ENCODE peak calls at places on chromosome 1, in ten cellular contexts. U, T, J, R, W, M, P, V, Y and Q are unnamed samples.

GRCh38 chr1:202170726-202171125 is 10.3 kb upstream of the PTPN7 start:
- DNase-seq in U (no peak), T (no peak), J (no peak), R (no peak), W (no peak), M (no peak), P (no peak), V (no peak), Y (no peak), Q (no peak)

GRCh38 chr1:232377494-232377770 is 252.5 kb downstream of the SIPA1L2 start:
- DNase-seq in U (no peak), T (peak; percentile 81), J (no peak), R (no peak), W (peak; percentile 5), M (peak; percentile 75), P (peak; percentile 7), V (no peak), Y (peak; percentile 78), Q (peak; percentile 16)

GRCh38 chr1:40247655-40248054 is at the start of gene TMCO2:
- DNase-seq in U (no peak), T (no peak), J (no peak), R (no peak), W (no peak), M (no peak), P (no peak), V (no peak), Y (no peak), Q (no peak)

GRCh38 chr1:217018648-217019047 is 295.4 kb upstream of the ESRRG start:
- DNase-seq in U (no peak), T (no peak), J (no peak), R (no peak), W (no peak), M (no peak), P (no peak), V (no peak), Y (no peak), Q (no peak)

GRCh38 chr1:43432171-43432860 is 21.4 kb downstream of the HYI start:
- DNase-seq in U (no peak), T (no peak), J (no peak), R (peak; percentile 42), W (no peak), M (no peak), P (no peak), V (no peak), Y (no peak), Q (no peak)

GRCh38 chr1:182235952-182236650 is 155.5 kb downstream of the GLUL start:
- DNase-seq in U (peak; percentile 41), T (peak; percentile 24), J (no peak), R (no peak), W (peak; percentile 37), M (peak; percentile 45), P (no peak), V (no peak), Y (peak; percentile 3), Q (no peak)

GRCh38 chr1:224235819-224236493 is 52.9 kb downstream of the DEGS1 start:
- DNase-seq in U (no peak), T (no peak), J (no peak), R (no peak), W (no peak), M (no peak), P (no peak), V (no peak), Y (no peak), Q (no peak)

GRCh38 chr1:189220750-189221149 is 1256.9 kb downstream of the BRINP3 start:
- DNase-seq in U (no peak), T (no peak), J (no peak), R (no peak), W (no peak), M (no peak), P (no peak), V (no peak), Y (no peak), Q (no peak)

GRCh38 chr1:204359131-204359473 is 627 bp downstream of the PLEKHA6 start:
- DNase-seq in U (no peak), T (no peak), J (no peak), R (no peak), W (no peak), M (no peak), P (no peak), V (no peak), Y (no peak), Q (no peak)

GRCh38 chr1:204358605-204359004 is 1.1 kb downstream of the PLEKHA6 start:
- DNase-seq in U (no peak), T (no peak), J (no peak), R (no peak), W (no peak), M (no peak), P (no peak), V (no peak), Y (no peak), Q (no peak)

GRCh38 chr1:204360314-204360713 is 585 bp upstream of the PLEKHA6 start:
- DNase-seq in U (no peak), T (no peak), J (no peak), R (no peak), W (no peak), M (no peak), P (no peak), V (no peak), Y (no peak), Q (no peak)

GRCh38 chr1:204358145-204358544 is 1.6 kb downstream of the PLEKHA6 start:
- DNase-seq in U (no peak), T (no peak), J (no peak), R (no peak), W (no peak), M (no peak), P (no peak), V (no peak), Y (no peak), Q (no peak)

DNA sequence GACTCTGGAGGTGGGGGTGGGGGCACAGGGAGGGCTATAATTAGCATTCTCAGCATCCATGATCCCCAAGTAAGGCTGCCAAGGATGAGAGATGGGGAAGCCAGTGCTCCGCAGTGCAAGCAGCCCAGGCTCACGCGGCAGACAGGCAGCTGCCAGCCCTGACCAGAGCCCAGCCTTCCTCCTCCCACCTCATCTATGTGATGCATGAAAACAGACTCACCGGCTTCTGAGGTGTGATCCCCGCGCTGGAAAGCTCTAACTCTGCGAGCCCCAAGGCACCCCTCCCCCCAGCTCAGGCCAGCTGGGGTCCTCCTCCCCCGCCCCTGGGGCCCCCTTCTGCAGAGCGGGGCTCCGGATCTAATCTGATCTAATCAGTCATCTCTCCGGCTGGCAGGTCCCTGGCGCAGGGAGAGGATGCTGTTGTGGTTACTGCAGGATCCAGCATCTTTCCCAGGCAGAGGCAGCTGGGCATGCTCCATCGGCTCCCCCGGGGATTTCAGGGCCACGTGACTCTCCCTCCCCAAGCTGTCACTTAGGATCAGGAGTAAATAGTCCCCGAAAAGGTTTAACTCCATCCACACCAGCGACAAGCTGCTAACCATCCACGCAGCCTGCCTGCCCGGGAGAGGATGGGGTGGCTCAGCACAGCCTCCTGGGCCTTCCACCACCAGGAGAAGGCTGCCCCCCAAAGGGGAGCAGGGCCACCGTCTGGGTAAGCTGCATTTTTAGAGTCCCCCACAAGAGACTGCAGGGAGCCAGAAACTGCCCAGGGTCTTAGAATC is at the start of gene PLEKHA6:
- DNase-seq in U (no peak), T (no peak), J (peak; percentile 57), R (no peak), W (peak; percentile 52), M (peak; percentile 33), P (no peak), V (no peak), Y (peak; percentile 66), Q (no peak)
- TF ChIP-seq CTCF in U (no peak), T (peak; percentile 31), J (peak; percentile 33), R (peak; percentile 36), W (peak; percentile 49), M (peak; percentile 63), P (peak; percentile 71), V (no peak), Y (peak; percentile 84), Q (peak; percentile 55)

GRCh38 chr1:150152182-150152536 is 2.4 kb downstream of the PLEKHO1 start:
- DNase-seq in U (no peak), T (no peak), J (no peak), R (no peak), W (no peak), M (no peak), P (no peak), V (no peak), Y (no peak), Q (no peak)

GRCh38 chr1:150148834-150149489 is 754 bp upstream of the PLEKHO1 start:
- DNase-seq in U (no peak), T (peak; percentile 29), J (no peak), R (no peak), W (no peak), M (no peak), P (no peak), V (no peak), Y (no peak), Q (no peak)

GRCh38 chr1:150150511-150151021 is 850 bp downstream of the PLEKHO1 start:
- DNase-seq in U (no peak), T (no peak), J (peak; percentile 62), R (no peak), W (no peak), M (no peak), P (no peak), V (peak; percentile 65), Y (no peak), Q (no peak)

GRCh38 chr1:150151291-150152181 is 1.8 kb downstream of the PLEKHO1 start:
- DNase-seq in U (no peak), T (no peak), J (no peak), R (no peak), W (peak; percentile 43), M (no peak), P (no peak), V (peak; percentile 87), Y (no peak), Q (no peak)

DNA sequence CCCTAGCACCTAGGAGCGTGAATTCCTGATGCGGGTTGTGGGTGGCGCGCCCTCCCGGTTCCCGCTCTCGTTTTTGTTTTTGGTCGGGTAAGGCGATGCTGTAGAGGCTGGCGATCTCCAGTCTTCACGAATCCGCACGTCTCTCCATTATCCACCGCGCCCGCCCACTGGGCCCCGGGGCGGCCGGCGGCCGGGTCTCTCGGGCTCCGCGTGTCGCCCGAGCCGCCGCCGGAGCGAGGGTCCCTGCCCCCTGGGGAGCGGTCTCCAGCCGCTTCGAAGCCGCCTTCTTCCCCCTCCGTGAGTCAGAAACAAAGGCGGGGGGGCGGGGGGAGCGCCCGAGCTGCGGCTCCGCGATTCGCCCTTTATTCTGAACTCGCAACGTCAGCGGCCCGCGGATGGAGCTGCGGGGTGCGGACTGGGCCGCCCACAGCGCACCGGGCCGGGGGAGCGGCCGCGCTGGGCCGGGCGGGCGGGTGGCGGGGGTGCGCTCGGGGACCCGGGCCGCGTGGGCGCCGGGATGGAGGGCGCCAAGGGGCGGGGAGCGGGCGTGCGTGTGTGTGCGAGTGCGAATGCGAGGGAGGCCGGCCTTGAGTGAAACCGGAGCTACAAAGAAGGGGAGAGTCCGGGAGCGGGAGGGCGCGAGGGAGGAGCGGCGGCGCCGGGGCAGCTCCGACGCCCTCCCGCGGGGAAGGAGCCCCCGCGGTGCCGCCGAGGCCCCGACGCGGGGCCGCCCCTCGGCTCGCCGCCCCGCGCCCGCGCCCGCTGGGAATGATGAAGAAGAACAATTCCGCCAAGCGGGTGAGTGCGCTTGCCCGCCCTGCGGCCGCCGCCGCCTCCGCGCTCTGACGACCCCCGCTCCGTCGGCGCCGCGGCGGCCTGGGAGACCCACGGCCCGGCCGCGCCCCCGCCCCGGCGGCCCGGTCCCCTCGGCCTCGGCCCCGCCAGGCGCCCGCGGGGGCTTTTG is at the start of gene PLEKHO1:
- DNase-seq in U (peak; percentile 54), T (peak; percentile 87), J (peak; percentile 93), R (peak; percentile 69), W (peak; percentile 74), M (peak; percentile 89), P (no peak), V (peak; percentile 88), Y (peak; percentile 85), Q (no peak)
- TF ChIP-seq CTCF in U (no peak), T (no peak), J (no peak), R (no peak), W (no peak), M (no peak), P (no peak), V (no peak), Y (no peak), Q (no peak)

DNA sequence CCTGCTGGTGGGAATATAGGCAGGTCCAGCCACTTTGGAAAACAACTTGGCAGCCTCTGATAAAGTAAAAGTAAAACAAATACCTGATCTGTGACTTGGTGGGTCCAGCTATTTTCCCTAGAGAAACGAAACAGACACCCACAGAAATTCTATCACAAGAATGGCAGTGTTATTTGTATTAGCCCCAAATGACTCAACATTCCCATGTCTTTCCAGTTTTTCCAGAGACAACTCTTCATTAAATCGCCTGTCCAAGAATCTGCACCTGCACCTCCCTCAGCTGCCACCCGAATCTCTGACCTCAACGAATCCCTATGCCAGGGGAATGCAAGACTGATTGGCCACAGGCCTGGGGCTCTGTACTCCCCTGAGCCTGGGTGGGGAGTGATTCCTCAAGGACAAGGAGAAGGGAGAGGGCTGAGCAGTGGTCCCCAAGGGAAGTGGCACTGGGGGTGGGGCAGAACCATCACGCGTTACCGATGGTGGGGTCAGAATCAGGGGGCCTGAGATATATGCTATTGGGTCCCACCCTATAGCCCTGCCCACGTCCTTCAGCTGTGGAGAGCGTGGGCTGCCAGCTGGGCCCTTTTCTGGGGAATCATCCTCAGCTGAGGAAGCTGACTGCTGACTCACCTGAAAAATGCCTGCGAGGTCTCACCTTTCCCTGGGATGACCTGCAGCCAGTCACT is 553.0 kb downstream of the PTPRU start:
- DNase-seq in U (no peak), T (no peak), J (no peak), R (no peak), W (no peak), M (peak; percentile 72), P (no peak), V (peak; percentile 32), Y (peak; percentile 23), Q (no peak)
- TF ChIP-seq CTCF in U (no peak), T (no peak), J (no peak), R (no peak), W (no peak), M (no peak), P (no peak), V (no peak), Y (no peak), Q (peak; percentile 14)

DNA sequence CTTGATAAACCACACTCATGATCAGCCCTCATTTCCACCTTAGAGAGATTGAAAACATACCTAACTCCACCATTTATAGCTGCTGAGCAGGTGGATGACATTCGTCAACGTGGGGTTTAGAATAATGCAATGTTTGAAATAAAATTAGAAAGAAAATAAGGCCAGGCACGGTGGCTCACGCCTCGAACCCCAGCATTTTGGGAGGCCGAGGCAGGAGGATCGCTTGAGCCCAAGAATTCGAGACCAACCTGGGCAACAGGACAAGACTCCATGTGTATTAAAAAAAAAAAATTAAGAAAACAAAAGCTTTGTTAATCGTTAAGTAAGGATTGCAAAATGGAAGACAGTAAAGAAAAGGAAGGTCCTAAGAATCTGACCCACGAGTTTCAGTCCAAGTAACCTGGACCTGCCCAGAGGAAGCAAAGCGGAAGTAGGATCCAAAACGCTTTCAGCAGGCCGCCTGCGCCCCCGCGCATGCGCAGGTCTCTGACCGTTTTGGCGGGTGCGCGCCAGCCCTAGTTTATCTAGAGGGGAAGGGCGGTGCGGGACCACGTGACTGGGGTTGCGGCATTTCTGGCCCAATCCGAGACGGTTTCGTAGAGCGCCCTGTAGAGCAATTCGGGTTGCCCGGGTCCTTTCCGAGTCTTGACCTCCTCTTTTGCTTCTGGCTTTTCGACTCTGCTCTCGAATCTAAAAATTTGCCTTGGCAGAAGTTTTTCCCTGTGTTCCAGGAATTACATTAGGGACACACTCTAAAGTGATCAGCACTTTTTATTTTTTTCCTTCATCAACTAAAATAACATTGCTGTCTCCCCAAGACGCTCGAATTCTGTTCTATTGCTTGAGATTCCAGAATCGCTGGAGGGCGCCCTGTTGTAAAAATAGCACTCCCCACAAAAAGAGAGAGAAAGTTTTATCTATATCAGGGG is 22.5 kb downstream of the ANP32E start:
- DNase-seq in U (peak; percentile 91), T (peak; percentile 93), J (peak; percentile 96), R (peak; percentile 91), W (peak; percentile 93), M (peak; percentile 89), P (peak; percentile 82), V (peak; percentile 93), Y (peak; percentile 84), Q (peak; percentile 81)
- TF ChIP-seq CTCF in U (no peak), T (peak; percentile 42), J (peak; percentile 35), R (peak; percentile 39), W (peak; percentile 47), M (peak; percentile 36), P (peak; percentile 41), V (peak; percentile 54), Y (peak; percentile 28), Q (peak; percentile 49)